ENCODE peak calls at places on chromosome 11, in ten cellular contexts. V is GM23338, T is A549, I is IMR-90, Q is uterus, M is tibial artery, H is left ventricle myocardium inferior, D is ovary, N is OCI-LY7, Y is neuronal stem cell. Z is an unnamed sample. For H3K4me1, the result is how much of the 10 kb centered on the place peaks cover.

GRCh38 chr11:8747173-8747572 is 64.6 kb downstream of the RPL27A start:
- DNase-seq in V (no peak), T (no peak), I (no peak), Q (no peak), M (no peak), H (no peak), D (no peak), N (no peak), Y (no peak), Z (no peak)

GRCh38 chr11:95829580-95830259 is 39.4 kb downstream of the CEP57 start:
- DNase-seq in V (no peak), T (no peak), I (peak), Q (no peak), M (no peak), H (no peak), D (no peak), N (no peak), Y (no peak), Z (no peak)

GRCh38 chr11:17593466-17594245 is 46.6 kb downstream of the OTOG start:
- DNase-seq in V (no peak), T (no peak), I (no peak), Q (no peak), M (peak), H (no peak), D (no peak), N (no peak), Y (no peak), Z (no peak)

GRCh38 chr11:109972181-109972715 is 120.9 kb upstream of the ZC3H12C start:
- DNase-seq in V (no peak), T (no peak), I (peak), Q (no peak), M (no peak), H (no peak), D (no peak), N (peak), Y (no peak), Z (no peak)

GRCh38 chr11:35029979-35030378 is 109.0 kb upstream of the CD44 start:
- DNase-seq in V (peak), T (peak), I (peak), Q (no peak), M (no peak), H (no peak), D (no peak), N (no peak), Y (no peak), Z (no peak)

GRCh38 chr11:11459578-11459977 is 106.5 kb upstream of the CSNK2A3 start:
- DNase-seq in V (no peak), T (no peak), I (no peak), Q (no peak), M (no peak), H (no peak), D (no peak), N (no peak), Y (no peak), Z (no peak)

GRCh38 chr11:120039031-120039430 is 98.9 kb downstream of the TRIM29 start:
- DNase-seq in V (no peak), T (no peak), I (no peak), Q (no peak), M (no peak), H (no peak), D (no peak), N (no peak), Y (no peak), Z (no peak)

GRCh38 chr11:93743316-93743715 is 1.8 kb downstream of the C11orf54 start:
- DNase-seq in V (no peak), T (peak), I (no peak), Q (no peak), M (no peak), H (no peak), D (peak), N (no peak), Y (no peak), Z (no peak)

GRCh38 chr11:117833401-117833891 is 8.9 kb upstream of the FXYD2 start:
- DNase-seq in V (no peak), T (no peak), I (no peak), Q (peak), M (peak), H (no peak), D (peak), N (no peak), Y (no peak), Z (peak)

GRCh38 chr11:61955031-61955415 is 4.9 kb downstream of the BEST1 start:
- DNase-seq in V (peak), T (peak), I (peak), Q (peak), M (peak), H (peak), D (peak), N (no peak), Y (peak), Z (peak)

GRCh38 chr11:44067266-44067665 is 1.2 kb downstream of the ACCS start:
- DNase-seq in V (no peak), T (no peak), I (no peak), Q (no peak), M (no peak), H (no peak), D (no peak), N (no peak), Y (no peak), Z (no peak)
- H3K4me3 ChIP-seq in V (peak), T (peak), I (no peak), Q (no peak), M (peak), H (peak), D (no peak), N (no peak), Y (no peak), Z (no peak)

GRCh38 chr11:69445131-69445470 is 36.4 kb upstream of the LINC01488 start:
- DNase-seq in V (no peak), T (no peak), I (no peak), Q (no peak), M (peak), H (no peak), D (no peak), N (no peak), Y (no peak), Z (peak)

GRCh38 chr11:69446108-69446507 is 35.4 kb upstream of the LINC01488 start:
- DNase-seq in V (no peak), T (no peak), I (no peak), Q (no peak), M (no peak), H (no peak), D (no peak), N (no peak), Y (no peak), Z (no peak)

GRCh38 chr11:69443968-69444364 is 37.5 kb upstream of the LINC01488 start:
- DNase-seq in V (no peak), T (no peak), I (peak), Q (no peak), M (no peak), H (no peak), D (no peak), N (no peak), Y (no peak), Z (peak)

GRCh38 chr11:69443138-69443967 is 38.1 kb upstream of the LINC01488 start:
- DNase-seq in V (peak), T (peak), I (peak), Q (peak), M (peak), H (peak), D (peak), N (no peak), Y (peak), Z (peak)

DNA sequence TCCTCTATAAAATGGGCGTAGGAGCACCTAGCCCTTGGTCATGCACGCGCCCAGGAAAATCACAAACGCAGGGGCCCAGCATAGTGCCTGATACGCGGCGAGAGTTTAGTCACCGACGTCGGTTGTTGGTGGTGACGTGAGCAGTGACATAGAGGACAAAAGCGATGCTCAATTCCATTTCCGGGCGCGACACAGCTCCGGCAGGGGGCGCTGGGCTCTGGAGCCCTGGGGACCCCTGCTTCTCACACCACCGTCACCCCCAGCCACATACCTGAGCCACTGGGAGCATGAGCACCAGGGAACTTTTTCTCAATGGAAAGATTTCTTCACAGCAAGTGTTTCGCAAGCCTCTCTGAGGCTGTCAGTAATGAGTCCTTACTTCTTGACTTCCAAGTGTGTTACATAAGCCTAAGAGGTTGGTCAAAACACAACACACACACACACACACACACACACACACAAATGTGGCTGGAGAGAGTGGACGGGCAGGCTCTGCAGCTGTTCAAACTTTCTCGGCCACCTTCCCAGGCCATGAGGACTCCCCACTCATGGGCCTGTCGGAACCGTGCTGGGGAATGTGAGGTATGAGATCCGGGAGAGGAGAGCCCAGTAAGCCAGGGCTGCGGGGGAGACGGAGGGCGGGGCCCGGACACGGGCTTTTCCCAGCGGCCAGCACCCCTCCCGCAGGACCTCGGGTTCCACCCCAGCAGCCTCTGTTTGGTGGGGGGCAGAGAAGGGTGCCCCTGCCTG is 36.9 kb upstream of the LINC01488 start:
- DNase-seq in V (peak), T (peak), I (peak), Q (peak), M (peak), H (peak), D (no peak), N (no peak), Y (no peak), Z (peak)
- H3K4me1 ChIP-seq in V (under half), T (under half), I (under half), Q (under half), M (under half), H (half or more), D (under half), N (under half), Y (under half), Z (under half)

DNA sequence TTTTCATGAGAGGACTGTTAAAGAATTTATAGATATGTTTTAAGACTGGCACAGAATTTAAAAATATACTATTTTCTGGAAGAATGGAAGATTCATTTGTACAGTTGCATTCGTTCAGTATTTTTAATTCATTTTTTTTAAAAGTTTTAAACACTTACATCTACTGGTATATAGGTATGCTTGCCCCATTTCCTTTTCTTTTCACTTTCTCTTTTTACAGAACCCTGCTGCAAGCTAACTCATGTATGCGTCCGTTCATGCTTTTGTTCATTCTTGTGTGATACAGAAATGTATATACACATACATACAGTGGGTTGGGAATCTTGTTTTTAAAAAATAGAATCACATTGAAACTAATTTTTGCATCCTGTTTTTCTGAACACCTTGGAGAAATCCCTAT is 31.0 kb downstream of the PACS1 start:
- DNase-seq in V (no peak), T (no peak), I (no peak), Q (no peak), M (no peak), H (no peak), D (no peak), N (peak), Y (no peak), Z (no peak)
- H3K4me3 ChIP-seq in V (no peak), T (no peak), I (no peak), Q (no peak), M (no peak), H (no peak), D (no peak), N (peak), Y (no peak), Z (no peak)

DNA sequence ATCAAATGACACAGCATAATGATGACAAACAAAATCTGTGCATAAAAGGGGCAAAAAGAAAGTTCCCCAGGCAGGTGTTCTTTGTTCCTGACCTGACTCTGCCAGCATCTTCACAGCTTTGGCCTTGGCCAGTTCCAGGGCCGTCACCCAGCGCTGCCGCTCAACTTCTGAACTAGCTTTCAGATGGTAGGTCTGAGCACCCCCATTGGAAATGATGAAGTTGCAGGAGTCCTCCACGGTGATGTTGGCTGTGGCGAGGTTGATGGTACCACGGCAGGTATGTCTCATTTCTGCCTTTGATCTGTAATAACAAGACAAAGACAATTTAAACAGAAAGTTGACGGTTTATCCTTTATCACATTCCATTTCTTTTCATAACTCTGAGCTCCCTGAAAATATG is 5.3 kb downstream of the OSBP start:
- DNase-seq in V (no peak), T (no peak), I (no peak), Q (no peak), M (no peak), H (no peak), D (no peak), N (no peak), Y (no peak), Z (no peak)
- H3K4me1 ChIP-seq in V (under half), T (under half), I (under half), Q (under half), M (under half), H (half or more), D (under half), N (under half), Y (under half), Z (under half)

Z was measured in heart left ventricle.